ENCODE peak calls at places on chromosome 19, in nine cellular contexts. Z is upper lobe of left lung, K is PC-3, E is transverse colon, N is neural progenitor cell, Y is pancreas, F is HCT116, T is tibial nerve, S is tibial artery. V is an unnamed sample. For H3K36me3, the result is how much of the 10 kb centered on the place peaks cover.

GRCh38 chr19:18815673-18816072 is 16.1 kb upstream of the UPF1 start:
- DNase-seq in Z (no peak), K (no peak), E (no peak), N (no peak), Y (no peak), F (no peak), T (no peak), S (no peak), V (no peak)

GRCh38 chr19:44640518-44640917 is 3.2 kb upstream of the PVR start:
- DNase-seq in Z (no peak), K (peak), E (no peak), N (no peak), Y (no peak), F (no peak), T (no peak), S (no peak), V (no peak)

GRCh38 chr19:19077103-19077502 is 13.3 kb downstream of the SLC25A42 start:
- DNase-seq in Z (peak), K (no peak), E (no peak), N (no peak), Y (no peak), F (no peak), T (no peak), S (no peak), V (no peak)

GRCh38 chr19:3792114-3792513 is 5.9 kb upstream of the MATK start:
- DNase-seq in Z (no peak), K (peak), E (no peak), N (no peak), Y (no peak), F (no peak), T (no peak), S (no peak), V (no peak)

GRCh38 chr19:38290631-38291147 is 13.4 kb upstream of the C19orf33 start:
- DNase-seq in Z (peak), K (peak), E (no peak), N (no peak), Y (peak), F (no peak), T (no peak), S (no peak), V (peak)

GRCh38 chr19:17796013-17796837 is 1.3 kb downstream of the B3GNT3 start:
- DNase-seq in Z (no peak), K (peak), E (peak), N (peak), Y (no peak), F (peak), T (no peak), S (no peak), V (no peak)

GRCh38 chr19:38496603-38497487 is 63.4 kb downstream of the RYR1 start:
- DNase-seq in Z (no peak), K (no peak), E (no peak), N (no peak), Y (no peak), F (peak), T (no peak), S (no peak), V (no peak)

GRCh38 chr19:32866564-32867265 is 2.9 kb downstream of the SLC7A9 start:
- DNase-seq in Z (no peak), K (no peak), E (no peak), N (no peak), Y (no peak), F (no peak), T (no peak), S (peak), V (no peak)

GRCh38 chr19:535017-535835 is 3.7 kb downstream of the CDC34 start:
- DNase-seq in Z (no peak), K (peak), E (peak), N (no peak), Y (peak), F (no peak), T (no peak), S (no peak), V (no peak)

GRCh38 chr19:23095406-23095805 is 21.4 kb upstream of the ZNF730 start:
- DNase-seq in Z (no peak), K (no peak), E (no peak), N (no peak), Y (no peak), F (no peak), T (no peak), S (no peak), V (no peak)

GRCh38 chr19:49875801-49876421 is 1.2 kb downstream of the AKT1S1 start:
- DNase-seq in Z (peak), K (peak), E (peak), N (peak), Y (peak), F (no peak), T (peak), S (peak), V (peak)

GRCh38 chr19:43639507-43640423 is at the start of gene CADM4:
- DNase-seq in Z (peak), K (no peak), E (peak), N (peak), Y (peak), F (no peak), T (no peak), S (no peak), V (peak)

GRCh38 chr19:4566402-4567051 is 7.0 kb upstream of the SEMA6B start:
- DNase-seq in Z (no peak), K (no peak), E (no peak), N (no peak), Y (peak), F (no peak), T (no peak), S (no peak), V (no peak)

GRCh38 chr19:53980553-53981407 is 10.7 kb upstream of the CACNG6 start:
- DNase-seq in Z (no peak), K (peak), E (no peak), N (peak), Y (no peak), F (peak), T (no peak), S (no peak), V (no peak)

GRCh38 chr19:50725218-50725931 is 2.2 kb downstream of the CLEC11A start:
- DNase-seq in Z (no peak), K (no peak), E (no peak), N (no peak), Y (no peak), F (peak), T (no peak), S (no peak), V (no peak)

GRCh38 chr19:41688098-41688497 is at the start of gene CEACAM7:
- DNase-seq in Z (no peak), K (no peak), E (peak), N (no peak), Y (no peak), F (no peak), T (no peak), S (no peak), V (no peak)

GRCh38 chr19:7540761-7541480 is 5.4 kb downstream of the PNPLA6 start:
- DNase-seq in Z (no peak), K (peak), E (no peak), N (peak), Y (no peak), F (peak), T (no peak), S (no peak), V (peak)

GRCh38 chr19:41554902-41555301 is 21.1 kb upstream of the CEACAM21 start:
- DNase-seq in Z (no peak), K (no peak), E (no peak), N (no peak), Y (no peak), F (no peak), T (no peak), S (no peak), V (no peak)

GRCh38 chr19:17659996-17660395 is 28.2 kb downstream of the UNC13A start:
- DNase-seq in Z (no peak), K (no peak), E (no peak), N (no peak), Y (peak), F (no peak), T (no peak), S (no peak), V (no peak)

GRCh38 chr19:45764947-45765346 is 4.1 kb downstream of the SIX5 start:
- DNase-seq in Z (no peak), K (no peak), E (no peak), N (no peak), Y (peak), F (no peak), T (no peak), S (peak), V (no peak)

GRCh38 chr19:48784527-48784926 is 26.3 kb downstream of the BCAT2 start:
- DNase-seq in Z (no peak), K (peak), E (no peak), N (no peak), Y (no peak), F (no peak), T (no peak), S (no peak), V (no peak)

GRCh38 chr19:19338082-19338481 is 17.5 kb downstream of the MAU2 start:
- DNase-seq in Z (no peak), K (peak), E (no peak), N (no peak), Y (no peak), F (no peak), T (no peak), S (no peak), V (no peak)

GRCh38 chr19:10286803-10287737 is at the start of gene ICAM4:
- DNase-seq in Z (peak), K (no peak), E (peak), N (peak), Y (peak), F (no peak), T (no peak), S (no peak), V (peak)

GRCh38 chr19:49588370-49589122 is 2.4 kb upstream of the PRR12 start:
- DNase-seq in Z (no peak), K (no peak), E (no peak), N (no peak), Y (no peak), F (no peak), T (no peak), S (no peak), V (no peak)

GRCh38 chr19:10238172-10238783 is 7.1 kb upstream of the S1PR2 start:
- DNase-seq in Z (peak), K (peak), E (peak), N (no peak), Y (no peak), F (no peak), T (no peak), S (no peak), V (peak)

GRCh38 chr19:28497137-28497536 is 715.8 kb downstream of the UQCRFS1 start:
- DNase-seq in Z (no peak), K (peak), E (no peak), N (no peak), Y (no peak), F (no peak), T (no peak), S (no peak), V (no peak)

GRCh38 chr19:743168-743687 is 7.7 kb upstream of the MISP start:
- DNase-seq in Z (peak), K (no peak), E (peak), N (no peak), Y (peak), F (no peak), T (no peak), S (no peak), V (peak)

GRCh38 chr19:42335374-42335936 is 10.0 kb downstream of the MEGF8 start:
- DNase-seq in Z (no peak), K (no peak), E (no peak), N (no peak), Y (no peak), F (no peak), T (no peak), S (no peak), V (no peak)

GRCh38 chr19:40603071-40603718 is 2.0 kb downstream of the LTBP4 start:
- DNase-seq in Z (no peak), K (peak), E (no peak), N (peak), Y (no peak), F (no peak), T (no peak), S (no peak), V (no peak)

GRCh38 chr19:5225486-5226345 is 114.9 kb downstream of the PTPRS start:
- DNase-seq in Z (no peak), K (no peak), E (no peak), N (peak), Y (peak), F (no peak), T (no peak), S (no peak), V (no peak)

GRCh38 chr19:53102186-53102585 is 1.0 kb downstream of the ZNF160 start:
- DNase-seq in Z (no peak), K (peak), E (no peak), N (peak), Y (no peak), F (no peak), T (no peak), S (no peak), V (no peak)

GRCh38 chr19:5407356-5407755 is 47.9 kb upstream of the ZNRF4 start:
- DNase-seq in Z (no peak), K (peak), E (no peak), N (peak), Y (no peak), F (peak), T (no peak), S (no peak), V (no peak)

GRCh38 chr19:15238639-15239155 is 6.4 kb upstream of the EPHX3 start:
- DNase-seq in Z (no peak), K (no peak), E (no peak), N (no peak), Y (no peak), F (no peak), T (no peak), S (no peak), V (no peak)

GRCh38 chr19:38721977-38722773 is 22.1 kb downstream of the CAPN12 start:
- DNase-seq in Z (no peak), K (no peak), E (no peak), N (peak), Y (no peak), F (no peak), T (peak), S (no peak), V (no peak)

DNA sequence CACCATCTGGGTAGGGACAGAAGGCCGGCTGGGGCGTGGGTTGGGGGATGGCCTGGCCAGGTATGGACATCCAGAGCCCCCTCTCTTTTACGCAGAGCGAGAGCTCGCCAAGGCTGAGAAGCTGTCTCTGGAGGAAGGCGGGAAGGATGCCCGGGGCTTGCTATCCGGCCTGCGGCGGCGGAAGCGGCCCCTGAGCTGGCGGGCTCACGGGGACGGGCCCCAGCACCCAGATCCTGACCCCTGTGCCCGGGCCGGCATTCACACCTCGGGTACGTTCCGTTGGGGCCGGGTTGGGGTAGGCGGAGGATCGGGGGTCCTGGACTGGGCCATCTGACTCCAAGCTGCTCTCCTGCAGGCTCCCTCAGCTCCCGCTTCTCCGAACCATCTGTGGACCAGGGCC is 8.7 kb upstream of the SCN1B start:
- DNase-seq in Z (no peak), K (no peak), E (no peak), N (no peak), Y (no peak), F (no peak), T (no peak), S (no peak), V (no peak)
- H3K36me3 ChIP-seq in Z (half or more), K (under half), E (under half), N (under half), Y (under half), F (under half), T (half or more), S (half or more), V (half or more)

GRCh38 chr19:2064788-2065524 is 13.9 kb upstream of the MKNK2 start:
- DNase-seq in Z (peak), K (no peak), E (no peak), N (no peak), Y (no peak), F (no peak), T (no peak), S (peak), V (no peak)
- H3K27ac ChIP-seq in Z (peak), K (no peak), E (peak), N (peak), Y (no peak), F (peak), T (peak), S (peak), V (peak)

DNA sequence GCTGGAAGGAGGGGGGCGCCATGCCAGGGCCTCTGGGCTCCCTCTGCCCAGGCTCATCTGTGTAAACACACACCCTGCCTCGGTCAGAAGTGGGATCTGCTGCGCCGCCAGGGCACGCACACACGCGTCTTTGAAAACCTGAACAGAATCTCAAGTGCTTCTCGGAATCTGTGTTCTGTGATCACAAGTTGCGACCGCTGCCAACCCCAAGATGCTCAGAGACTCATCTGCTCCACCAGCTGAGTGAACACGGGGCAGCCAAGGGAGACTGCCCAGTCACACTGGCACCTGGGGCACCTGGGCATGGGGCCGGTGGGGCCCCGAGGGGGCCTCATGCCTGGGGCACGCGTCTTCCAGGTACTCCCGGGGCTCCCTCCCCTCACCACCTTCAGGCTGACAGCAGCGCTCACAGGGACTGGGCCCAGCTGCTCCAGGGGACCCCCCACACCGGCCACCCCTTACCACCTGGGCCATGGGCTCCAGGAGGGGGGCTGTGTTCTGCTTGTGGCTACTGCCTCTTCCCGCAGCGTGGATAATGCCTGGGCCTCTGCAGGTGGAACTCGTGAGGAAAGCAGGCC is 59.0 kb downstream of the KLF2 start:
- DNase-seq in Z (no peak), K (no peak), E (no peak), N (no peak), Y (no peak), F (no peak), T (no peak), S (no peak), V (no peak)
- TF ChIP-seq CTCF in Z (no peak), K (no peak), E (peak), N (no peak), Y (no peak), F (no peak), T (no peak), S (no peak), V (no peak)

GRCh38 chr19:2173841-2174577 is 10.3 kb downstream of the DOT1L start:
- DNase-seq in Z (no peak), K (no peak), E (no peak), N (no peak), Y (no peak), F (no peak), T (no peak), S (no peak), V (no peak)
- H3K36me3 ChIP-seq in Z (under half), K (under half), E (under half), N (under half), Y (under half), F (under half), T (under half), S (under half), V (under half)

GRCh38 chr19:29510701-29511265 is 15.0 kb upstream of the VSTM2B start:
- DNase-seq in Z (no peak), K (no peak), E (no peak), N (peak), Y (peak), F (no peak), T (no peak), S (no peak), V (peak)
- H3K27ac ChIP-seq in Z (no peak), K (no peak), E (no peak), N (no peak), Y (no peak), F (no peak), T (no peak), S (no peak), V (no peak)

GRCh38 chr19:13846533-13847032 is 30.4 kb upstream of the NANOS3 start:
- DNase-seq in Z (peak), K (peak), E (peak), N (peak), Y (peak), F (peak), T (peak), S (peak), V (peak)

GRCh38 chr19:13849277-13849676 is 27.7 kb upstream of the NANOS3 start:
- DNase-seq in Z (no peak), K (peak), E (no peak), N (no peak), Y (no peak), F (no peak), T (no peak), S (peak), V (no peak)

GRCh38 chr19:13847033-13847899 is 29.7 kb upstream of the NANOS3 start:
- DNase-seq in Z (peak), K (peak), E (peak), N (peak), Y (peak), F (peak), T (peak), S (peak), V (peak)

GRCh38 chr19:13848811-13849241 is 28.1 kb upstream of the NANOS3 start:
- DNase-seq in Z (no peak), K (peak), E (no peak), N (no peak), Y (no peak), F (no peak), T (no peak), S (no peak), V (no peak)

DNA sequence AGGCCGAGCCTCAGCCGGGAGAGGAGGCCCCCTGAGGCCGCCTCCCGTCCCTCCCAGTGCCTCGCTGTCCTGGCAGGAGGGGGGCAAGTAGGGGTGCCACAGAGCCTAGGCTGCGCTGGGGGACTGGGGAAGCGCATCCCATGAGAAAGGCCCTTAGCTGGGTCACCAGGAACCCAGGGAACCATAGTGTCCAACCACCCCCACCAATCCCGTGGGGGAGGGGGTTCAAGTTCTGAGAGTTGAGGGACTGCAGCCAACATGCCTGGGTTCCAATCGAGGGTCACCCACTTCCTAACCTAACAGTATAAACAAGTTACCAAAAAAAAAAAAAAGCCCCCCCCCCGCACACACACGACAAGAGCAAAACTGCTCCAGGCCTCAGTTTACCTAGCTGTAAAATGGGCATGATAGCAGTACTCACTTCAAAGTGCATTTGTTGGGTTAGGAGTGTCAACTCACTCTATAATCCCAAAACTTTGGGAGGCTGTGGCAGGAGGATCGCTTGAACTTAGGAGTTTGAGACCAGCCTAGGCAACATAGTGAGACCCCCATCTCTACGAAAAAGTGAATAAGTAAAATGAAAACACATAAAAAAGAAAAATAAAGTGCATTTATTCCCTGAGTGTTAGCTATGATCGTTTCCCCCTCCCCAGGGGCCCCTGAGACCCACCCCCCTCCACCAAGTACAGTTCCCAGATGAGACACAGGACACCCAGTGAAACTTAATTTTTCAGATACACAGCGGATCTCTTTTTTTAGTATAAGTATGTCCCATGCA is 28.8 kb upstream of the NANOS3 start:
- DNase-seq in Z (no peak), K (no peak), E (no peak), N (no peak), Y (no peak), F (no peak), T (no peak), S (no peak), V (no peak)
- TF ChIP-seq CTCF in Z (no peak), K (no peak), E (no peak), N (no peak), Y (no peak), F (no peak), T (no peak), S (no peak), V (no peak)

DNA sequence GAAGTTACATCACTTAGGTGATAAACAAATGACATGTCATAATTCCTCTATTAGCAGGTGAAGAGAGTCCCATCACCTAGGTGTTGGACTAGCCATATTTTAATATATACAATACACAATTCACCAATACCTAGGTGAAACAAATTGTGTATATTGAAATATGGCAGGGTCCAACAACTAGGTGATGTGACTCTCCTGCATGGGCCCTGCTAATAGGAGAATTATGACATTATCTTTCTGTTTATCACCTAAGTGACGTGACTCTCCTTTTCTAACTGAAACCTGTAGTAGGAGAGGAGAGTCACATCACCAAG is 5.8 kb upstream of the ZNF43 start:
- DNase-seq in Z (no peak), K (no peak), E (no peak), N (no peak), Y (no peak), F (no peak), T (no peak), S (no peak), V (no peak)
- H3K36me3 ChIP-seq in Z (half or more), K (under half), E (under half), N (under half), Y (under half), F (under half), T (half or more), S (under half), V (half or more)

V was measured in lower lobe of right lung.